ENCODE peak calls at places on chromosomes 5 and 9, in five cellular contexts. V is body of pancreas, N is H1, P is ovary, U is K562. I is an unnamed sample.

GRCh38 chr5:1507016-1507375 is 16.8 kb downstream of the LPCAT1 start:
- DNase-seq in N (no peak), V (no peak), U (no peak), P (peak; percentile 15), I (no peak)

GRCh38 chr9:137666950-137667670 is 48.3 kb downstream of the EHMT1 start:
- DNase-seq in N (peak; percentile 83), V (no peak), P (no peak), U (no peak), I (no peak)

GRCh38 chr5:92337772-92338234 is 954.7 kb upstream of the ARRDC3 start:
- DNase-seq in P (no peak), N (no peak), U (no peak), V (no peak), I (no peak)

GRCh38 chr9:134891713-134892112 is 11.1 kb downstream of the FCN2 start:
- DNase-seq in P (no peak), V (no peak), N (peak; percentile 29), U (no peak), I (no peak)

GRCh38 chr9:16039103-16039987 is 486.5 kb downstream of the CCDC171 start:
- DNase-seq in P (peak; percentile 61), N (peak; percentile 86), U (no peak), V (no peak), I (no peak)

GRCh38 chr9:118577121-118577520 is 792.1 kb downstream of the BRINP1 start:
- DNase-seq in V (no peak), P (no peak), U (no peak), N (no peak), I (no peak)

GRCh38 chr5:32710335-32710858 is 724 bp upstream of the NPR3 start:
- DNase-seq in P (no peak), U (no peak), V (peak; percentile 18), N (peak; percentile 76), I (no peak)

GRCh38 chr9:111691686-111692329 is 30.4 kb downstream of the GNG10 start:
- DNase-seq in N (no peak), V (no peak), U (no peak), P (no peak), I (no peak)

GRCh38 chr5:159202151-159202550 is 7.2 kb downstream of the RNF145 start:
- DNase-seq in P (no peak), N (no peak), V (no peak), U (no peak), I (no peak)

GRCh38 chr5:5294429-5294828 is 128.0 kb upstream of the ICE1 start:
- DNase-seq in U (no peak), V (no peak), N (no peak), P (no peak), I (no peak)

GRCh38 chr9:99169982-99170761 is 51.6 kb downstream of the ALG2 start:
- DNase-seq in P (no peak), U (no peak), N (no peak), V (no peak), I (no peak)

GRCh38 chr5:15105799-15106393 is 234.3 kb upstream of the ANKH start:
- DNase-seq in U (peak; percentile 65), P (peak; percentile 27), N (peak; percentile 67), V (peak; percentile 42), I (peak; percentile 49)

GRCh38 chr9:82606761-82607382 is 456.1 kb downstream of the RASEF start:
- DNase-seq in N (peak; percentile 58), P (no peak), U (no peak), V (peak; percentile 62), I (peak; percentile 22)

GRCh38 chr5:58773744-58774441 is 191.0 kb downstream of the RAB3C start:
- DNase-seq in P (peak; percentile 47), N (no peak), V (peak; percentile 81), U (no peak), I (no peak)

GRCh38 chr9:76218868-76219462 is 175.3 kb downstream of the RFK start:
- DNase-seq in U (no peak), V (no peak), P (no peak), N (no peak), I (peak; percentile 31)

GRCh38 chr9:98066235-98066634 is 9.7 kb downstream of the NANS start:
- DNase-seq in P (no peak), V (no peak), U (no peak), N (no peak), I (no peak)

GRCh38 chr5:172713113-172713808 is 57.7 kb downstream of the DUSP1 start:
- DNase-seq in V (peak; percentile 61), P (peak; percentile 81), N (peak; percentile 91), U (peak; percentile 78), I (peak; percentile 38)

GRCh38 chr5:80339116-80339515 is 19.3 kb downstream of the SPZ1 start:
- DNase-seq in V (no peak), U (no peak), P (no peak), N (no peak), I (no peak)

GRCh38 chr5:51960617-51961115 is 577.4 kb downstream of the ISL1 start:
- DNase-seq in V (no peak), U (no peak), N (no peak), P (no peak), I (no peak)

GRCh38 chr5:140576776-140577201 is 12.2 kb downstream of the SLC35A4 start:
- DNase-seq in N (no peak), P (no peak), U (no peak), V (no peak), I (no peak)

GRCh38 chr5:39225405-39226099 is 6.2 kb upstream of the FYB1 start:
- DNase-seq in P (no peak), V (no peak), U (no peak), N (no peak), I (no peak)

GRCh38 chr5:131998431-131999040 is 12.9 kb downstream of the ACSL6 start:
- DNase-seq in U (no peak), V (no peak), N (no peak), P (no peak), I (no peak)

GRCh38 chr5:126778675-126779403 is 1.9 kb downstream of the LMNB1 start:
- DNase-seq in V (no peak), U (no peak), P (no peak), N (no peak), I (no peak)

GRCh38 chr5:126777974-126778674 is 1.2 kb downstream of the LMNB1 start:
- DNase-seq in V (peak; percentile 70), N (peak; percentile 88), U (peak; percentile 79), P (peak; percentile 85), I (peak; percentile 69)

GRCh38 chr5:126780165-126780827 is 3.4 kb downstream of the LMNB1 start:
- DNase-seq in U (peak; percentile 47), P (peak; percentile 33), V (peak; percentile 44), N (no peak), I (peak; percentile 24)

GRCh38 chr5:126777257-126777973 is 479 bp downstream of the LMNB1 start:
- DNase-seq in U (peak; percentile 44), V (peak; percentile 70), P (peak; percentile 56), N (no peak), I (peak; percentile 17)

DNA sequence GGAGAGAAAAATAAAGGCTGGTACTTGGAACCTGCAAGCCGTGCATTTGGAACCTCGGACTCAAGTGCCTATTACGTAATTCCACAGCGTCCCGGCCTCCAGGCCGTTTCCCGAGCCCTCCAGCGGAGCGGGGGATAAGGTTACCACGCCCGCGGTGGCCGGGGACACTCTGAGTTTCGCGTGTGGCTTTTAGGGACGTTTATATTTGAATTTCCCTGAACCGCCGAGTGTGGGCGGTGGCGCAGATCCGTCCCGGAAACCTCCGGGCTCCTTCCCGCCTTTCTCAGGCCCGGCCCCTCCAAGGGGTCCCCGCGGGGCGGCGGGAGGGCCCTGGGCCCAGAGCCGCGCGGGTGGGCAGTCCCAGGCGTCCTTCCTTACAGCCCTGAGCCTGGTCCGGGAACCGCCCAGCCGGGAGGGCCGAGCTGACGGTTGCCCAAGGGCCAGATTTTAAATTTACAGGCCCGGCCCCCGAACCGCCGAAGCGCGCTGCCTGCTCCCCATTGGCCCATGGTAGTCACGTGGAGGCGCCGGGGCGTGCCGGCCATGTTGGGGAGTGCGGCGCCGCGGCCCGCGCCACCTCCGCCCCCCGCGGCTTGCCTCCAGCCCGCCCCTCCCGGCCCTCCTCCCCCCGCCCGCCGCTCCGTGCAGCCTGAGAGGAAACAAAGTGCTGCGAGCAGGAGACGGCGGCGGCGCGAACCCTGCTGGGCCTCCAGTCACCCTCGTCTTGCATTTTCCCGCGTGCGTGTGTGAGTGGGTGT is at the start of gene LMNB1:
- DNase-seq in U (peak; percentile 94), V (peak; percentile 94), N (peak; percentile 96), P (peak; percentile 94), I (peak; percentile 84)
- TF ChIP-seq POLR2A in U (peak; percentile 73), V (peak; percentile 73), N (peak; percentile 77), P (no peak), I (peak; percentile 91)

DNA sequence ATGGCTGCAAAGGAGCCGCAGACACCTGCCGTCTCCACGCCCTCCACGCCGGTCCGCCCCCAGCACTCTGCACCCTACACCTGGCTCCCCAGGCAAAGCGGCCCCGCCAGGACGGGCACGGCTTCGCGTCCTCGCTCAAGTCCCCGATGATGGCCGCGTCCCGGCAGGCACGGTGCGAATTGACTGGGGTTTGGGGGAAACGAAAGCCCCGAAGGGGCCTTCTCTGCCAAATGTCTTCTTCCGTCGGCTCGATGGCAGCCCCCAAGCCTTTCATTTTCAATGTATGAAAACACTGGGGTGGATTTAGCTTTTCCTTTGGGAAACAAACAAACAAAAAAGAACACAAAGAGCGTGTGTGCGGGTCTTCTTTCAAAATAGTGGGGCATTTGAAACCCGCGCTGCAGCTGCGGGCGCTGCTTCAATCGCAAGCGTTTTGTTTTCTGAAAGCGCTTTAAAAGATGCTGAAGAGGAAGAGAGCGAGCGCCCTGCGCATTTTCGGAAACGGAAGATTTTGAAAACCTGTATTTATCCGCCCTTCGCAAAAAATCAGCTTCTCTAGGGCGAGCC is 160.0 kb downstream of the RMI1 start:
- DNase-seq in U (no peak), P (no peak), N (peak; percentile 76), V (no peak), I (no peak)
- TF ChIP-seq POLR2A in U (no peak), P (no peak), N (peak; percentile 42), V (no peak), I (no peak)

GRCh38 chr5:72783354-72783753 is 33.1 kb upstream of the TNPO1 start:
- DNase-seq in P (no peak), N (no peak), V (no peak), U (no peak), I (no peak)
- TF ChIP-seq POLR2A in P (no peak), N (no peak), V (no peak), U (no peak), I (no peak)

GRCh38 chr5:177361418-177362101 is 3.8 kb downstream of the RGS14 start:
- DNase-seq in V (no peak), N (no peak), P (no peak), U (no peak), I (no peak)

GRCh38 chr5:177363565-177363964 is 5.8 kb downstream of the RGS14 start:
- DNase-seq in P (no peak), N (no peak), U (no peak), V (no peak), I (no peak)

GRCh38 chr5:177364159-177364962 is 6.6 kb downstream of the RGS14 start:
- DNase-seq in P (no peak), V (no peak), N (no peak), U (no peak), I (no peak)

GRCh38 chr5:177362102-177362868 is 4.6 kb downstream of the RGS14 start:
- DNase-seq in P (no peak), U (no peak), N (no peak), V (no peak), I (no peak)

DNA sequence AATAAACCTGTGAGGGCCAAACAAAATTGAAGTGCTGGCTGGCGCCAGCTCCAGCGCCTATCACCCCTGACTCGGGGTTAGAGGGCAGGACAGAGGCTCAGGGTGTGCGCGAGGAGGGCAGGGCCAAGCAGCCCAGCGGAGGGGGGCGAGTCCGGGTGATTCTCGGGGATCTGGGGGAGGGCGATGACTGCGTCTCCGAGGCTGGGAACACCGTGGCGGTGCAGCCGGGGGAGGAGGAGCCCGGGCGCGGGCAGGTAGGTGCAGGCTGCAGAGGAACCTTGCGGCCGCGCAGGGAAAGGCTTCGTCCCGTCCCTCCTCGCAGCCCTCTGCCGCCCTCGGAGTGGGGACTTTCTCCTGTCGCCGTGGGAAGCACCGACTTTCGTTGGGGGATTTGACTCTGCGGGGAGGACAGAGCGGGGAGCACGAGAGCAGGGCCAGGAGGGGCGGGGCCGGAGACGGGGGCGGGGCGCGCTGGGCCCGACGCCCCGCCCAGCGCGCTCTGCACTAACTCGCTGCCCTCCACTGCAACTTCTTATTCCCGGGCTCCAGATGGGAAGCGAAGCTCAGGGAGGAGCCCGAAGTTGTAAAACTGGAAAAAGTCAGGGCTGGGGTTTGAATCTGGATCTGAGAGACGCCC is 5.3 kb downstream of the RGS14 start:
- DNase-seq in N (peak; percentile 89), V (peak; percentile 76), U (peak; percentile 84), P (peak; percentile 65), I (no peak)
- TF ChIP-seq POLR2A in N (peak; percentile 16), V (peak; percentile 53), U (peak; percentile 56), P (no peak), I (no peak)

I was measured in H54.